ENCODE peak calls at places on chromosomes 5 and 9, in ten cellular contexts. One of them, this sample, is unnamed.

GRCh38 chr5:173429489-173430150 is 101.4 kb upstream of the STC2 start:
- DNase-seq in activated naive CD4-positive, alpha-beta T cell: no peak
- DNase-seq in T follicular helper cell: no peak
- DNase-seq in NCI-H748 treated with DMSO at 0.1 percent for 48 hours: no peak
- DNase-seq in NCI-H2081: no peak
- DNase-seq in CD8-positive, alpha-beta memory T cell: no peak
- DNase-seq in mammary epithelial cell: no peak
- DNase-seq in LoVo: no peak
- DNase-seq in mesenteric fat pad: no peak
- DNase-seq in WTC11: no peak
- DNase-seq in this sample: no peak

GRCh38 chr9:15513335-15513734 is 2.6 kb upstream of the PSIP1 start:
- DNase-seq in activated naive CD4-positive, alpha-beta T cell: no peak
- DNase-seq in T follicular helper cell: no peak
- DNase-seq in NCI-H748 treated with DMSO at 0.1 percent for 48 hours: peak
- DNase-seq in NCI-H2081: peak
- DNase-seq in CD8-positive, alpha-beta memory T cell: no peak
- DNase-seq in mammary epithelial cell: no peak
- DNase-seq in LoVo: no peak
- DNase-seq in mesenteric fat pad: no peak
- DNase-seq in WTC11: peak
- DNase-seq in this sample: no peak

GRCh38 chr9:27117489-27118135 is 8.6 kb downstream of the TEK start:
- DNase-seq in activated naive CD4-positive, alpha-beta T cell: no peak
- DNase-seq in T follicular helper cell: no peak
- DNase-seq in NCI-H748 treated with DMSO at 0.1 percent for 48 hours: peak
- DNase-seq in NCI-H2081: peak
- DNase-seq in CD8-positive, alpha-beta memory T cell: no peak
- DNase-seq in mammary epithelial cell: peak
- DNase-seq in LoVo: peak
- DNase-seq in mesenteric fat pad: no peak
- DNase-seq in WTC11: no peak
- DNase-seq in this sample: no peak

GRCh38 chr5:10607023-10607665 is 43.3 kb downstream of the ANKRD33B start:
- DNase-seq in activated naive CD4-positive, alpha-beta T cell: no peak
- DNase-seq in T follicular helper cell: no peak
- DNase-seq in NCI-H748 treated with DMSO at 0.1 percent for 48 hours: peak
- DNase-seq in NCI-H2081: peak
- DNase-seq in CD8-positive, alpha-beta memory T cell: no peak
- DNase-seq in mammary epithelial cell: no peak
- DNase-seq in LoVo: no peak
- DNase-seq in mesenteric fat pad: no peak
- DNase-seq in WTC11: peak
- DNase-seq in this sample: no peak

GRCh38 chr9:123607987-123608565 is 252.1 kb downstream of the CRB2 start:
- DNase-seq in activated naive CD4-positive, alpha-beta T cell: no peak
- DNase-seq in T follicular helper cell: no peak
- DNase-seq in NCI-H748 treated with DMSO at 0.1 percent for 48 hours: no peak
- DNase-seq in NCI-H2081: no peak
- DNase-seq in CD8-positive, alpha-beta memory T cell: no peak
- DNase-seq in mammary epithelial cell: no peak
- DNase-seq in LoVo: no peak
- DNase-seq in mesenteric fat pad: no peak
- DNase-seq in WTC11: no peak
- DNase-seq in this sample: no peak

GRCh38 chr5:123438244-123438643 is 15.0 kb upstream of the CEP120 start:
- DNase-seq in activated naive CD4-positive, alpha-beta T cell: no peak
- DNase-seq in T follicular helper cell: no peak
- DNase-seq in NCI-H748 treated with DMSO at 0.1 percent for 48 hours: no peak
- DNase-seq in NCI-H2081: no peak
- DNase-seq in CD8-positive, alpha-beta memory T cell: no peak
- DNase-seq in mammary epithelial cell: no peak
- DNase-seq in LoVo: no peak
- DNase-seq in mesenteric fat pad: no peak
- DNase-seq in WTC11: no peak
- DNase-seq in this sample: no peak

GRCh38 chr9:105457560-105458294 is 9.9 kb downstream of the FSD1L start:
- DNase-seq in activated naive CD4-positive, alpha-beta T cell: no peak
- DNase-seq in T follicular helper cell: no peak
- DNase-seq in NCI-H748 treated with DMSO at 0.1 percent for 48 hours: no peak
- DNase-seq in NCI-H2081: no peak
- DNase-seq in CD8-positive, alpha-beta memory T cell: no peak
- DNase-seq in mammary epithelial cell: peak
- DNase-seq in LoVo: no peak
- DNase-seq in mesenteric fat pad: no peak
- DNase-seq in WTC11: no peak
- DNase-seq in this sample: no peak

GRCh38 chr9:114285166-114285867 is 37.6 kb upstream of the ORM1 start:
- DNase-seq in activated naive CD4-positive, alpha-beta T cell: no peak
- DNase-seq in T follicular helper cell: no peak
- DNase-seq in NCI-H748 treated with DMSO at 0.1 percent for 48 hours: no peak
- DNase-seq in NCI-H2081: no peak
- DNase-seq in CD8-positive, alpha-beta memory T cell: no peak
- DNase-seq in mammary epithelial cell: no peak
- DNase-seq in LoVo: no peak
- DNase-seq in mesenteric fat pad: peak
- DNase-seq in WTC11: peak
- DNase-seq in this sample: no peak

GRCh38 chr5:134541736-134542376 is 16.4 kb downstream of the JADE2 start:
- DNase-seq in activated naive CD4-positive, alpha-beta T cell: no peak
- DNase-seq in T follicular helper cell: no peak
- DNase-seq in NCI-H748 treated with DMSO at 0.1 percent for 48 hours: no peak
- DNase-seq in NCI-H2081: no peak
- DNase-seq in CD8-positive, alpha-beta memory T cell: no peak
- DNase-seq in mammary epithelial cell: no peak
- DNase-seq in LoVo: no peak
- DNase-seq in mesenteric fat pad: no peak
- DNase-seq in WTC11: peak
- DNase-seq in this sample: no peak

GRCh38 chr5:1931590-1932138 is 48.9 kb upstream of the IRX4 start:
- DNase-seq in activated naive CD4-positive, alpha-beta T cell: no peak
- DNase-seq in T follicular helper cell: no peak
- DNase-seq in NCI-H748 treated with DMSO at 0.1 percent for 48 hours: no peak
- DNase-seq in NCI-H2081: no peak
- DNase-seq in CD8-positive, alpha-beta memory T cell: no peak
- DNase-seq in mammary epithelial cell: peak
- DNase-seq in LoVo: no peak
- DNase-seq in mesenteric fat pad: peak
- DNase-seq in WTC11: peak
- DNase-seq in this sample: no peak

GRCh38 chr5:133261993-133262392 is 210.2 kb downstream of the HSPA4 start:
- DNase-seq in activated naive CD4-positive, alpha-beta T cell: no peak
- DNase-seq in T follicular helper cell: no peak
- DNase-seq in NCI-H748 treated with DMSO at 0.1 percent for 48 hours: no peak
- DNase-seq in NCI-H2081: no peak
- DNase-seq in CD8-positive, alpha-beta memory T cell: no peak
- DNase-seq in mammary epithelial cell: no peak
- DNase-seq in LoVo: no peak
- DNase-seq in mesenteric fat pad: no peak
- DNase-seq in WTC11: no peak
- DNase-seq in this sample: no peak

GRCh38 chr5:135625486-135625885 is 46.7 kb upstream of the CXCL14 start:
- DNase-seq in activated naive CD4-positive, alpha-beta T cell: no peak
- DNase-seq in T follicular helper cell: no peak
- DNase-seq in NCI-H748 treated with DMSO at 0.1 percent for 48 hours: no peak
- DNase-seq in NCI-H2081: no peak
- DNase-seq in CD8-positive, alpha-beta memory T cell: no peak
- DNase-seq in mammary epithelial cell: no peak
- DNase-seq in LoVo: no peak
- DNase-seq in mesenteric fat pad: no peak
- DNase-seq in WTC11: no peak
- DNase-seq in this sample: no peak

GRCh38 chr9:125558453-125559084 is 148.4 kb downstream of the MAPKAP1 start:
- DNase-seq in activated naive CD4-positive, alpha-beta T cell: peak
- DNase-seq in T follicular helper cell: peak
- DNase-seq in NCI-H748 treated with DMSO at 0.1 percent for 48 hours: peak
- DNase-seq in NCI-H2081: peak
- DNase-seq in CD8-positive, alpha-beta memory T cell: peak
- DNase-seq in mammary epithelial cell: peak
- DNase-seq in LoVo: peak
- DNase-seq in mesenteric fat pad: no peak
- DNase-seq in WTC11: peak
- DNase-seq in this sample: peak

GRCh38 chr9:89623925-89624420 is 19.2 kb downstream of the GADD45G start:
- DNase-seq in activated naive CD4-positive, alpha-beta T cell: no peak
- DNase-seq in T follicular helper cell: no peak
- DNase-seq in NCI-H748 treated with DMSO at 0.1 percent for 48 hours: no peak
- DNase-seq in NCI-H2081: peak
- DNase-seq in CD8-positive, alpha-beta memory T cell: no peak
- DNase-seq in mammary epithelial cell: no peak
- DNase-seq in LoVo: no peak
- DNase-seq in mesenteric fat pad: no peak
- DNase-seq in WTC11: no peak
- DNase-seq in this sample: no peak

GRCh38 chr9:95373765-95374435 is 56.4 kb upstream of the FANCC start:
- DNase-seq in activated naive CD4-positive, alpha-beta T cell: no peak
- DNase-seq in T follicular helper cell: no peak
- DNase-seq in NCI-H748 treated with DMSO at 0.1 percent for 48 hours: no peak
- DNase-seq in NCI-H2081: no peak
- DNase-seq in CD8-positive, alpha-beta memory T cell: no peak
- DNase-seq in mammary epithelial cell: no peak
- DNase-seq in LoVo: no peak
- DNase-seq in mesenteric fat pad: no peak
- DNase-seq in WTC11: no peak
- DNase-seq in this sample: no peak

GRCh38 chr5:5178121-5178520 is 38.0 kb downstream of the ADAMTS16 start:
- DNase-seq in activated naive CD4-positive, alpha-beta T cell: no peak
- DNase-seq in T follicular helper cell: no peak
- DNase-seq in NCI-H748 treated with DMSO at 0.1 percent for 48 hours: no peak
- DNase-seq in NCI-H2081: no peak
- DNase-seq in CD8-positive, alpha-beta memory T cell: no peak
- DNase-seq in mammary epithelial cell: no peak
- DNase-seq in LoVo: no peak
- DNase-seq in mesenteric fat pad: no peak
- DNase-seq in WTC11: no peak
- DNase-seq in this sample: no peak

GRCh38 chr5:149857499-149857898 is 87.1 kb downstream of the PDE6A start:
- DNase-seq in activated naive CD4-positive, alpha-beta T cell: no peak
- DNase-seq in T follicular helper cell: no peak
- DNase-seq in NCI-H748 treated with DMSO at 0.1 percent for 48 hours: no peak
- DNase-seq in NCI-H2081: peak
- DNase-seq in CD8-positive, alpha-beta memory T cell: no peak
- DNase-seq in mammary epithelial cell: peak
- DNase-seq in LoVo: peak
- DNase-seq in mesenteric fat pad: no peak
- DNase-seq in WTC11: no peak
- DNase-seq in this sample: no peak

GRCh38 chr9:124510650-124511425 is 3.6 kb upstream of the NR5A1 start:
- DNase-seq in activated naive CD4-positive, alpha-beta T cell: no peak
- DNase-seq in T follicular helper cell: no peak
- DNase-seq in NCI-H748 treated with DMSO at 0.1 percent for 48 hours: no peak
- DNase-seq in NCI-H2081: no peak
- DNase-seq in CD8-positive, alpha-beta memory T cell: no peak
- DNase-seq in mammary epithelial cell: no peak
- DNase-seq in LoVo: no peak
- DNase-seq in mesenteric fat pad: no peak
- DNase-seq in WTC11: no peak
- DNase-seq in this sample: no peak

GRCh38 chr5:179805529-179806249 is 977 bp downstream of the MGAT4B start:
- DNase-seq in activated naive CD4-positive, alpha-beta T cell: no peak
- DNase-seq in T follicular helper cell: no peak
- DNase-seq in NCI-H748 treated with DMSO at 0.1 percent for 48 hours: no peak
- DNase-seq in NCI-H2081: no peak
- DNase-seq in CD8-positive, alpha-beta memory T cell: no peak
- DNase-seq in mammary epithelial cell: peak
- DNase-seq in LoVo: no peak
- DNase-seq in mesenteric fat pad: no peak
- DNase-seq in WTC11: peak
- DNase-seq in this sample: no peak

GRCh38 chr9:95409650-95410426 is 92.3 kb upstream of the FANCC start:
- DNase-seq in activated naive CD4-positive, alpha-beta T cell: no peak
- DNase-seq in T follicular helper cell: no peak
- DNase-seq in NCI-H748 treated with DMSO at 0.1 percent for 48 hours: no peak
- DNase-seq in NCI-H2081: no peak
- DNase-seq in CD8-positive, alpha-beta memory T cell: no peak
- DNase-seq in mammary epithelial cell: peak
- DNase-seq in LoVo: peak
- DNase-seq in mesenteric fat pad: no peak
- DNase-seq in WTC11: no peak
- DNase-seq in this sample: no peak

GRCh38 chr5:177005619-177006264 is 837 bp downstream of the UIMC1 start:
- DNase-seq in activated naive CD4-positive, alpha-beta T cell: peak
- DNase-seq in T follicular helper cell: peak
- DNase-seq in NCI-H748 treated with DMSO at 0.1 percent for 48 hours: no peak
- DNase-seq in NCI-H2081: peak
- DNase-seq in CD8-positive, alpha-beta memory T cell: peak
- DNase-seq in mammary epithelial cell: peak
- DNase-seq in LoVo: peak
- DNase-seq in mesenteric fat pad: peak
- DNase-seq in WTC11: peak
- DNase-seq in this sample: peak

GRCh38 chr9:88559661-88560060 is 24.7 kb downstream of the NXNL2 start:
- DNase-seq in activated naive CD4-positive, alpha-beta T cell: no peak
- DNase-seq in T follicular helper cell: no peak
- DNase-seq in NCI-H748 treated with DMSO at 0.1 percent for 48 hours: no peak
- DNase-seq in NCI-H2081: no peak
- DNase-seq in CD8-positive, alpha-beta memory T cell: no peak
- DNase-seq in mammary epithelial cell: no peak
- DNase-seq in LoVo: no peak
- DNase-seq in mesenteric fat pad: no peak
- DNase-seq in WTC11: no peak
- DNase-seq in this sample: no peak

GRCh38 chr9:90883661-90884060 is 82.0 kb downstream of the SYK start:
- DNase-seq in activated naive CD4-positive, alpha-beta T cell: no peak
- DNase-seq in T follicular helper cell: no peak
- DNase-seq in NCI-H748 treated with DMSO at 0.1 percent for 48 hours: no peak
- DNase-seq in NCI-H2081: no peak
- DNase-seq in CD8-positive, alpha-beta memory T cell: no peak
- DNase-seq in mammary epithelial cell: no peak
- DNase-seq in LoVo: no peak
- DNase-seq in mesenteric fat pad: no peak
- DNase-seq in WTC11: no peak
- DNase-seq in this sample: no peak

GRCh38 chr9:4020038-4020746 is 279.7 kb downstream of the GLIS3 start:
- DNase-seq in activated naive CD4-positive, alpha-beta T cell: no peak
- DNase-seq in T follicular helper cell: no peak
- DNase-seq in NCI-H748 treated with DMSO at 0.1 percent for 48 hours: no peak
- DNase-seq in NCI-H2081: no peak
- DNase-seq in CD8-positive, alpha-beta memory T cell: no peak
- DNase-seq in mammary epithelial cell: no peak
- DNase-seq in LoVo: no peak
- DNase-seq in mesenteric fat pad: no peak
- DNase-seq in WTC11: no peak
- DNase-seq in this sample: no peak

GRCh38 chr9:116416421-116416820 is 262.8 kb downstream of the PAPPA start:
- DNase-seq in activated naive CD4-positive, alpha-beta T cell: no peak
- DNase-seq in T follicular helper cell: no peak
- DNase-seq in NCI-H748 treated with DMSO at 0.1 percent for 48 hours: no peak
- DNase-seq in NCI-H2081: no peak
- DNase-seq in CD8-positive, alpha-beta memory T cell: no peak
- DNase-seq in mammary epithelial cell: no peak
- DNase-seq in LoVo: no peak
- DNase-seq in mesenteric fat pad: no peak
- DNase-seq in WTC11: no peak
- DNase-seq in this sample: no peak

GRCh38 chr5:172107606-172108005 is 80.4 kb downstream of the STK10 start:
- DNase-seq in activated naive CD4-positive, alpha-beta T cell: no peak
- DNase-seq in T follicular helper cell: no peak
- DNase-seq in NCI-H748 treated with DMSO at 0.1 percent for 48 hours: no peak
- DNase-seq in NCI-H2081: no peak
- DNase-seq in CD8-positive, alpha-beta memory T cell: no peak
- DNase-seq in mammary epithelial cell: peak
- DNase-seq in LoVo: peak
- DNase-seq in mesenteric fat pad: no peak
- DNase-seq in WTC11: no peak
- DNase-seq in this sample: no peak

GRCh38 chr5:149464796-149465489 is 85.9 kb upstream of the IL17B start:
- DNase-seq in activated naive CD4-positive, alpha-beta T cell: no peak
- DNase-seq in T follicular helper cell: no peak
- DNase-seq in NCI-H748 treated with DMSO at 0.1 percent for 48 hours: no peak
- DNase-seq in NCI-H2081: no peak
- DNase-seq in CD8-positive, alpha-beta memory T cell: no peak
- DNase-seq in mammary epithelial cell: no peak
- DNase-seq in LoVo: no peak
- DNase-seq in mesenteric fat pad: no peak
- DNase-seq in WTC11: no peak
- DNase-seq in this sample: no peak

GRCh38 chr9:108933231-108933630 is 693 bp downstream of the ELP1 start:
- DNase-seq in activated naive CD4-positive, alpha-beta T cell: no peak
- DNase-seq in T follicular helper cell: no peak
- DNase-seq in NCI-H748 treated with DMSO at 0.1 percent for 48 hours: no peak
- DNase-seq in NCI-H2081: peak
- DNase-seq in CD8-positive, alpha-beta memory T cell: no peak
- DNase-seq in mammary epithelial cell: peak
- DNase-seq in LoVo: peak
- DNase-seq in mesenteric fat pad: no peak
- DNase-seq in WTC11: no peak
- DNase-seq in this sample: no peak